ENCODE peak calls at places on chromosomes 5 and 9, in ten cellular contexts. One of them, this sample, is unnamed.

GRCh38 chr9:121707477-121708424 is 56.3 kb downstream of the DAB2IP start:
- DNase-seq in mucosa of gallbladder: no peak
- DNase-seq in globus pallidus: no peak
- DNase-seq in G401: no peak
- DNase-seq in NCI-H1092: no peak
- DNase-seq in endothelial cell: no peak
- DNase-seq in A172: no peak
- DNase-seq in cardiac fibroblast: no peak
- DNase-seq in GM12865: peak
- DNase-seq in stromal cell of bone marrow: no peak
- DNase-seq in this sample: no peak

GRCh38 chr9:134358026-134358967 is 32.0 kb downstream of the RXRA start:
- DNase-seq in cardiac fibroblast: peak
- DNase-seq in GM12865: no peak
- DNase-seq in stromal cell of bone marrow: no peak
- DNase-seq in globus pallidus: no peak
- DNase-seq in endothelial cell: no peak
- DNase-seq in G401: no peak
- DNase-seq in NCI-H1092: peak
- DNase-seq in mucosa of gallbladder: no peak
- DNase-seq in A172: no peak
- DNase-seq in this sample: peak

GRCh38 chr9:85178486-85178885 is 509.0 kb downstream of the NTRK2 start:
- DNase-seq in mucosa of gallbladder: no peak
- DNase-seq in G401: no peak
- DNase-seq in stromal cell of bone marrow: no peak
- DNase-seq in endothelial cell: peak
- DNase-seq in A172: no peak
- DNase-seq in GM12865: no peak
- DNase-seq in globus pallidus: peak
- DNase-seq in NCI-H1092: peak
- DNase-seq in cardiac fibroblast: no peak
- DNase-seq in this sample: no peak

GRCh38 chr9:90961375-90961774 is 159.8 kb downstream of the SYK start:
- DNase-seq in mucosa of gallbladder: no peak
- DNase-seq in GM12865: no peak
- DNase-seq in G401: no peak
- DNase-seq in stromal cell of bone marrow: peak
- DNase-seq in cardiac fibroblast: peak
- DNase-seq in NCI-H1092: peak
- DNase-seq in endothelial cell: no peak
- DNase-seq in A172: no peak
- DNase-seq in globus pallidus: no peak
- DNase-seq in this sample: no peak

GRCh38 chr9:70753311-70753710 is 338.9 kb upstream of the KLF9 start:
- DNase-seq in endothelial cell: no peak
- DNase-seq in stromal cell of bone marrow: no peak
- DNase-seq in A172: no peak
- DNase-seq in mucosa of gallbladder: no peak
- DNase-seq in GM12865: no peak
- DNase-seq in NCI-H1092: no peak
- DNase-seq in globus pallidus: no peak
- DNase-seq in G401: no peak
- DNase-seq in cardiac fibroblast: no peak
- DNase-seq in this sample: no peak

GRCh38 chr5:113615708-113616107 is 102.2 kb downstream of the YTHDC2 start:
- DNase-seq in endothelial cell: no peak
- DNase-seq in stromal cell of bone marrow: no peak
- DNase-seq in cardiac fibroblast: peak
- DNase-seq in GM12865: no peak
- DNase-seq in NCI-H1092: no peak
- DNase-seq in mucosa of gallbladder: no peak
- DNase-seq in G401: no peak
- DNase-seq in A172: no peak
- DNase-seq in globus pallidus: no peak
- DNase-seq in this sample: no peak

GRCh38 chr5:69522035-69522434 is 29.4 kb downstream of the OCLN start:
- DNase-seq in mucosa of gallbladder: no peak
- DNase-seq in A172: no peak
- DNase-seq in GM12865: no peak
- DNase-seq in endothelial cell: no peak
- DNase-seq in G401: no peak
- DNase-seq in stromal cell of bone marrow: no peak
- DNase-seq in NCI-H1092: no peak
- DNase-seq in globus pallidus: no peak
- DNase-seq in cardiac fibroblast: no peak
- DNase-seq in this sample: no peak

GRCh38 chr9:113269871-113270270 is 5.5 kb downstream of the CDC26 start:
- DNase-seq in A172: no peak
- DNase-seq in GM12865: no peak
- DNase-seq in mucosa of gallbladder: no peak
- DNase-seq in G401: no peak
- DNase-seq in NCI-H1092: no peak
- DNase-seq in endothelial cell: no peak
- DNase-seq in globus pallidus: no peak
- DNase-seq in stromal cell of bone marrow: no peak
- DNase-seq in cardiac fibroblast: no peak
- DNase-seq in this sample: no peak

GRCh38 chr5:139443766-139444473 is 4.6 kb upstream of the DNAJC18 start:
- DNase-seq in endothelial cell: peak
- DNase-seq in GM12865: no peak
- DNase-seq in stromal cell of bone marrow: peak
- DNase-seq in cardiac fibroblast: peak
- DNase-seq in A172: peak
- DNase-seq in G401: no peak
- DNase-seq in NCI-H1092: no peak
- DNase-seq in mucosa of gallbladder: no peak
- DNase-seq in globus pallidus: no peak
- DNase-seq in this sample: no peak

GRCh38 chr9:5499889-5500398 is 10.4 kb upstream of the PDCD1LG2 start:
- DNase-seq in cardiac fibroblast: peak
- DNase-seq in globus pallidus: no peak
- DNase-seq in GM12865: no peak
- DNase-seq in mucosa of gallbladder: peak
- DNase-seq in NCI-H1092: peak
- DNase-seq in stromal cell of bone marrow: no peak
- DNase-seq in A172: peak
- DNase-seq in G401: no peak
- DNase-seq in endothelial cell: peak
- DNase-seq in this sample: peak

GRCh38 chr9:130871395-130872057 is 25.1 kb downstream of the QRFP start:
- DNase-seq in A172: no peak
- DNase-seq in cardiac fibroblast: no peak
- DNase-seq in NCI-H1092: no peak
- DNase-seq in globus pallidus: no peak
- DNase-seq in GM12865: no peak
- DNase-seq in G401: no peak
- DNase-seq in mucosa of gallbladder: no peak
- DNase-seq in endothelial cell: no peak
- DNase-seq in stromal cell of bone marrow: no peak
- DNase-seq in this sample: no peak

GRCh38 chr5:124952079-124952478 is 205.6 kb upstream of the ZNF608 start:
- DNase-seq in G401: no peak
- DNase-seq in cardiac fibroblast: no peak
- DNase-seq in globus pallidus: no peak
- DNase-seq in stromal cell of bone marrow: no peak
- DNase-seq in A172: no peak
- DNase-seq in NCI-H1092: no peak
- DNase-seq in mucosa of gallbladder: no peak
- DNase-seq in GM12865: peak
- DNase-seq in endothelial cell: no peak
- DNase-seq in this sample: peak

GRCh38 chr5:32193591-32193990 is 19.5 kb upstream of the GOLPH3 start:
- DNase-seq in cardiac fibroblast: peak
- DNase-seq in NCI-H1092: peak
- DNase-seq in mucosa of gallbladder: peak
- DNase-seq in GM12865: no peak
- DNase-seq in stromal cell of bone marrow: peak
- DNase-seq in A172: peak
- DNase-seq in endothelial cell: no peak
- DNase-seq in G401: no peak
- DNase-seq in globus pallidus: peak
- DNase-seq in this sample: peak

GRCh38 chr9:2018162-2018643 is 3.1 kb downstream of the SMARCA2 start:
- DNase-seq in GM12865: no peak
- DNase-seq in G401: peak
- DNase-seq in NCI-H1092: no peak
- DNase-seq in mucosa of gallbladder: no peak
- DNase-seq in A172: no peak
- DNase-seq in stromal cell of bone marrow: no peak
- DNase-seq in endothelial cell: no peak
- DNase-seq in cardiac fibroblast: no peak
- DNase-seq in globus pallidus: no peak
- DNase-seq in this sample: no peak

GRCh38 chr5:134642931-134643530 is 5.6 kb upstream of the SEC24A start:
- DNase-seq in endothelial cell: no peak
- DNase-seq in stromal cell of bone marrow: no peak
- DNase-seq in mucosa of gallbladder: no peak
- DNase-seq in GM12865: peak
- DNase-seq in globus pallidus: no peak
- DNase-seq in G401: no peak
- DNase-seq in NCI-H1092: no peak
- DNase-seq in A172: no peak
- DNase-seq in cardiac fibroblast: no peak
- DNase-seq in this sample: no peak

GRCh38 chr9:137422668-137423000 is 328 bp downstream of the EXD3 start:
- DNase-seq in cardiac fibroblast: peak
- DNase-seq in NCI-H1092: no peak
- DNase-seq in endothelial cell: peak
- DNase-seq in stromal cell of bone marrow: no peak
- DNase-seq in A172: no peak
- DNase-seq in globus pallidus: no peak
- DNase-seq in GM12865: peak
- DNase-seq in mucosa of gallbladder: no peak
- DNase-seq in G401: no peak
- DNase-seq in this sample: no peak

GRCh38 chr5:111022301-111022700 is 49.2 kb upstream of the TSLP start:
- DNase-seq in GM12865: no peak
- DNase-seq in stromal cell of bone marrow: no peak
- DNase-seq in A172: no peak
- DNase-seq in endothelial cell: no peak
- DNase-seq in NCI-H1092: no peak
- DNase-seq in mucosa of gallbladder: no peak
- DNase-seq in globus pallidus: no peak
- DNase-seq in cardiac fibroblast: no peak
- DNase-seq in G401: no peak
- DNase-seq in this sample: no peak